ENCODE peak calls at places on chromosomes 1 and 21, in seven cellular contexts. One of them, this sample, is unnamed. For H3K9me3, the result is how much of the 10 kb centered on the place peaks cover.

GRCh38 chr1:107964397-107965111 is 426 bp downstream of the VAV3 start:
- DNase-seq in psoas muscle: peak
- DNase-seq in lung: no peak
- DNase-seq in HCT116: no peak
- DNase-seq in esophagus muscularis mucosa: no peak
- DNase-seq in heart right ventricle: no peak
- DNase-seq in suprapubic skin: no peak
- DNase-seq in this sample: no peak

GRCh38 chr1:25204797-25205441 is 27.4 kb downstream of the SYF2 start:
- DNase-seq in psoas muscle: no peak
- DNase-seq in lung: no peak
- DNase-seq in HCT116: peak
- DNase-seq in esophagus muscularis mucosa: no peak
- DNase-seq in heart right ventricle: no peak
- DNase-seq in suprapubic skin: no peak
- DNase-seq in this sample: no peak

GRCh38 chr21:17853393-17854275 is 34.5 kb upstream of the C21orf91 start:
- DNase-seq in psoas muscle: no peak
- DNase-seq in lung: no peak
- DNase-seq in HCT116: no peak
- DNase-seq in esophagus muscularis mucosa: no peak
- DNase-seq in heart right ventricle: no peak
- DNase-seq in suprapubic skin: no peak
- DNase-seq in this sample: no peak

GRCh38 chr21:15740383-15740782 is 10.6 kb downstream of the USP25 start:
- DNase-seq in psoas muscle: no peak
- DNase-seq in lung: no peak
- DNase-seq in HCT116: no peak
- DNase-seq in esophagus muscularis mucosa: no peak
- DNase-seq in heart right ventricle: no peak
- DNase-seq in suprapubic skin: no peak
- DNase-seq in this sample: no peak

GRCh38 chr1:25685211-25685750 is 68.7 kb downstream of the MAN1C1 start:
- DNase-seq in psoas muscle: no peak
- DNase-seq in lung: no peak
- DNase-seq in HCT116: no peak
- DNase-seq in esophagus muscularis mucosa: no peak
- DNase-seq in heart right ventricle: no peak
- DNase-seq in suprapubic skin: no peak
- DNase-seq in this sample: no peak

GRCh38 chr1:155273134-155273982 is at the start of gene CLK2:
- DNase-seq in psoas muscle: peak
- DNase-seq in lung: peak
- DNase-seq in HCT116: peak
- DNase-seq in esophagus muscularis mucosa: peak
- DNase-seq in heart right ventricle: peak
- DNase-seq in suprapubic skin: peak
- DNase-seq in this sample: peak

GRCh38 chr1:212727386-212728181 is 27.9 kb upstream of the BATF3 start:
- DNase-seq in psoas muscle: no peak
- DNase-seq in lung: no peak
- DNase-seq in HCT116: no peak
- DNase-seq in esophagus muscularis mucosa: no peak
- DNase-seq in heart right ventricle: no peak
- DNase-seq in suprapubic skin: no peak
- DNase-seq in this sample: no peak

GRCh38 chr1:21644348-21644747 is 24.8 kb downstream of the RAP1GAP start:
- DNase-seq in psoas muscle: no peak
- DNase-seq in lung: no peak
- DNase-seq in HCT116: no peak
- DNase-seq in esophagus muscularis mucosa: no peak
- DNase-seq in heart right ventricle: no peak
- DNase-seq in suprapubic skin: no peak
- DNase-seq in this sample: no peak

GRCh38 chr1:194175251-194175650 is 988.8 kb upstream of the B3GALT2 start:
- DNase-seq in psoas muscle: no peak
- DNase-seq in lung: no peak
- DNase-seq in HCT116: no peak
- DNase-seq in esophagus muscularis mucosa: no peak
- DNase-seq in heart right ventricle: no peak
- DNase-seq in suprapubic skin: no peak
- DNase-seq in this sample: no peak

GRCh38 chr21:15729674-15730483 is at the start of gene USP25:
- DNase-seq in psoas muscle: peak
- DNase-seq in lung: peak
- DNase-seq in HCT116: peak
- DNase-seq in esophagus muscularis mucosa: peak
- DNase-seq in heart right ventricle: peak
- DNase-seq in suprapubic skin: peak
- DNase-seq in this sample: peak

GRCh38 chr1:1925437-1926345 is 6.6 kb upstream of the TMEM52 start:
- DNase-seq in psoas muscle: peak
- DNase-seq in lung: no peak
- DNase-seq in HCT116: no peak
- DNase-seq in esophagus muscularis mucosa: no peak
- DNase-seq in heart right ventricle: no peak
- DNase-seq in suprapubic skin: no peak
- DNase-seq in this sample: no peak

GRCh38 chr21:25636727-25637126 is 2.3 kb upstream of the JAM2 start:
- DNase-seq in psoas muscle: no peak
- DNase-seq in lung: no peak
- DNase-seq in HCT116: no peak
- DNase-seq in esophagus muscularis mucosa: no peak
- DNase-seq in heart right ventricle: no peak
- DNase-seq in suprapubic skin: no peak
- DNase-seq in this sample: no peak

GRCh38 chr1:63818567-63819340 is 44.9 kb downstream of the ROR1 start:
- DNase-seq in psoas muscle: no peak
- DNase-seq in lung: no peak
- DNase-seq in HCT116: no peak
- DNase-seq in esophagus muscularis mucosa: no peak
- DNase-seq in heart right ventricle: no peak
- DNase-seq in suprapubic skin: no peak
- DNase-seq in this sample: no peak

GRCh38 chr1:224503161-224504118 is 68.8 kb upstream of the WDR26 start:
- DNase-seq in psoas muscle: peak
- DNase-seq in lung: peak
- DNase-seq in HCT116: no peak
- DNase-seq in esophagus muscularis mucosa: peak
- DNase-seq in heart right ventricle: peak
- DNase-seq in suprapubic skin: peak
- DNase-seq in this sample: no peak

DNA sequence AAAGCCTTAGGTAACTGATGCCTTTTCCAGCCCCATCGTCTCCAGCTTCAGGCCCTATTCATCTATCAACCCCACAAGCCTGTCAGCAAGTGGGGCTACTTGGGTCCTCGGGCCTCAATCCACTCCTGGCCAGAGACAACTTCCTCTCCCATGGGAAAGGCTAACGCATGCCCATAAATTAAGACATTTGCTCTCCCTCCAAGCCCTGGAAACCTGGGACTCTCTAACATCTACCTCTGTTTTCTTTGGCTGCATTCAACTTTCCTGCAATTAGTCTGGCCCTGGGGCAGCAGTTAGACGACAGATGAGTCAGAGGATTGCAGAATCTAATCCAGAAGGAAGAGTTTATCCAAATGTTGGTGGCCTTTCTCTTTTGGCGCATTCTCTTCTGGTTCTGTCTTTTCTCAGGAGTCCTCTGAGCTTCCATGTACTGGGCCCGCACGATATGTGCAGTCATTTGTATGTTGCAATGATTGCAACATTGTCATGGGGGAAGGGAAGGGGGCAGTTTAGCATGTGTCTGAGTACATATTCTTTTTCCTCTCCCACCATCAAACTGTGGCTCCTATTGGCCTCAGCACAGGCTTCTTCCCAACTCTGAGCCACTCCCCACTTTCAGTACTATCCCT is 54.4 kb downstream of the NAV1 start:
- DNase-seq in psoas muscle: peak
- DNase-seq in lung: peak
- DNase-seq in HCT116: no peak
- DNase-seq in esophagus muscularis mucosa: peak
- DNase-seq in heart right ventricle: no peak
- DNase-seq in suprapubic skin: no peak
- DNase-seq in this sample: no peak
- H3K27ac ChIP-seq in psoas muscle: no peak
- H3K27ac ChIP-seq in lung: no peak
- H3K27ac ChIP-seq in HCT116: no peak
- H3K27ac ChIP-seq in esophagus muscularis mucosa: peak
- H3K27ac ChIP-seq in heart right ventricle: no peak
- H3K27ac ChIP-seq in suprapubic skin: peak
- H3K27ac ChIP-seq in this sample: no peak

GRCh38 chr1:34418166-34418565 is 241.5 kb downstream of the C1orf94 start:
- DNase-seq in psoas muscle: no peak
- DNase-seq in lung: no peak
- DNase-seq in HCT116: no peak
- DNase-seq in esophagus muscularis mucosa: no peak
- DNase-seq in heart right ventricle: no peak
- DNase-seq in suprapubic skin: no peak
- DNase-seq in this sample: no peak

GRCh38 chr1:34415140-34415539 is 238.4 kb downstream of the C1orf94 start:
- DNase-seq in psoas muscle: no peak
- DNase-seq in lung: no peak
- DNase-seq in HCT116: no peak
- DNase-seq in esophagus muscularis mucosa: no peak
- DNase-seq in heart right ventricle: no peak
- DNase-seq in suprapubic skin: no peak
- DNase-seq in this sample: no peak

GRCh38 chr1:34419662-34420061 is 243.0 kb downstream of the C1orf94 start:
- DNase-seq in psoas muscle: no peak
- DNase-seq in lung: no peak
- DNase-seq in HCT116: no peak
- DNase-seq in esophagus muscularis mucosa: no peak
- DNase-seq in heart right ventricle: peak
- DNase-seq in suprapubic skin: no peak
- DNase-seq in this sample: no peak
- TF ChIP-seq CTCF in psoas muscle: no peak
- TF ChIP-seq CTCF in lung: no peak
- TF ChIP-seq CTCF in HCT116: peak
- TF ChIP-seq CTCF in esophagus muscularis mucosa: no peak
- TF ChIP-seq CTCF in heart right ventricle: no peak
- TF ChIP-seq CTCF in suprapubic skin: no peak
- TF ChIP-seq CTCF in this sample: no peak

DNA sequence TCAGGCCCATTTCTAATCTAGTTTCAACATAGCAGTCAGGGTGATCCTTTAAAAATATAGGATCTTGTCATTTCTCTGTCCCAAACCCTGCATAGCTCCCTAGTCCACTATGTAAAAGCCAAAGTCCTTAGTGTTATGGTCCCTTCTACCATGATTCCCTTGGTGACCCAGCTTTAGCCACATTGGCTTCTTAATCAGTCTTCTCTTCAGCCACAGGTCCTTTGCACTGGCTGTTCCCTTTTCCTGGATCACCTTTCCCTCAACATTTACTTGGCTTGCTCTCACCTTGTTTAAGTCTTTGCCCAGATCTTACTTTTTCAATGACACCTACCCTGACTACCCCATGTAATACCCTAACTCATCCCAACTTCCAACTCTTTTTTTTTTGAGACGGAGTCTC is 11.7 kb upstream of the FUCA1 start:
- DNase-seq in psoas muscle: no peak
- DNase-seq in lung: no peak
- DNase-seq in HCT116: no peak
- DNase-seq in esophagus muscularis mucosa: no peak
- DNase-seq in heart right ventricle: no peak
- DNase-seq in suprapubic skin: no peak
- DNase-seq in this sample: no peak
- H3K9me3 ChIP-seq in psoas muscle: under half
- H3K9me3 ChIP-seq in lung: under half
- H3K9me3 ChIP-seq in HCT116: under half
- H3K9me3 ChIP-seq in esophagus muscularis mucosa: under half
- H3K9me3 ChIP-seq in heart right ventricle: under half
- H3K9me3 ChIP-seq in suprapubic skin: under half
- H3K9me3 ChIP-seq in this sample: under half

GRCh38 chr1:35097224-35097623 is 18.0 kb downstream of the ZMYM1 start:
- DNase-seq in psoas muscle: no peak
- DNase-seq in lung: no peak
- DNase-seq in HCT116: no peak
- DNase-seq in esophagus muscularis mucosa: no peak
- DNase-seq in heart right ventricle: no peak
- DNase-seq in suprapubic skin: no peak
- DNase-seq in this sample: no peak
- H3K27ac ChIP-seq in psoas muscle: no peak
- H3K27ac ChIP-seq in lung: no peak
- H3K27ac ChIP-seq in HCT116: no peak
- H3K27ac ChIP-seq in esophagus muscularis mucosa: no peak
- H3K27ac ChIP-seq in heart right ventricle: no peak
- H3K27ac ChIP-seq in suprapubic skin: no peak
- H3K27ac ChIP-seq in this sample: no peak

GRCh38 chr1:231206856-231207255 is 34.2 kb upstream of the GNPAT start:
- DNase-seq in psoas muscle: no peak
- DNase-seq in lung: no peak
- DNase-seq in HCT116: no peak
- DNase-seq in esophagus muscularis mucosa: no peak
- DNase-seq in heart right ventricle: no peak
- DNase-seq in suprapubic skin: no peak
- DNase-seq in this sample: no peak
- TF ChIP-seq CTCF in psoas muscle: no peak
- TF ChIP-seq CTCF in lung: no peak
- TF ChIP-seq CTCF in HCT116: no peak
- TF ChIP-seq CTCF in esophagus muscularis mucosa: no peak
- TF ChIP-seq CTCF in heart right ventricle: no peak
- TF ChIP-seq CTCF in suprapubic skin: no peak
- TF ChIP-seq CTCF in this sample: no peak

GRCh38 chr1:79232831-79233230 is 226.3 kb upstream of the ADGRL4 start:
- DNase-seq in psoas muscle: no peak
- DNase-seq in lung: no peak
- DNase-seq in HCT116: no peak
- DNase-seq in esophagus muscularis mucosa: no peak
- DNase-seq in heart right ventricle: no peak
- DNase-seq in suprapubic skin: no peak
- DNase-seq in this sample: no peak
- H3K9me3 ChIP-seq in psoas muscle: under half
- H3K9me3 ChIP-seq in lung: under half
- H3K9me3 ChIP-seq in HCT116: under half
- H3K9me3 ChIP-seq in esophagus muscularis mucosa: under half
- H3K9me3 ChIP-seq in heart right ventricle: under half
- H3K9me3 ChIP-seq in suprapubic skin: under half
- H3K9me3 ChIP-seq in this sample: under half